ENCODE peak calls at places on chromosomes 11 and 22, in seven cellular contexts. U is GM23248, P is transverse colon, X is GM23338, I is ovary, N is fibroblast of lung, R is stomach. O is an unnamed sample. For H3K36me3 and H3K4me1, the result is how much of the 10 kb centered on the place peaks cover.

GRCh38 chr22:22878801-22879674 is 8.6 kb upstream of the IGLL5 start:
- DNase-seq in U (no peak), P (no peak), X (no peak), I (no peak), N (no peak), R (no peak), O (no peak)

GRCh38 chr22:20967697-20968201 is 694 bp downstream of the AIFM3 start:
- DNase-seq in U (no peak), P (no peak), X (peak), I (no peak), N (no peak), R (no peak), O (no peak)

GRCh38 chr22:20403779-20404140 is 9.8 kb downstream of the ZNF74 start:
- DNase-seq in U (no peak), P (no peak), X (no peak), I (no peak), N (no peak), R (no peak), O (no peak)

GRCh38 chr22:47190276-47190956 is 428.0 kb downstream of the TBC1D22A start:
- DNase-seq in U (no peak), P (no peak), X (no peak), I (peak), N (no peak), R (peak), O (no peak)

GRCh38 chr11:45918331-45918941 is 759 bp upstream of the PEX16 start:
- DNase-seq in U (peak), P (peak), X (peak), I (peak), N (peak), R (peak), O (peak)

GRCh38 chr11:1274501-1274900 is 34.9 kb downstream of the TOLLIP start:
- DNase-seq in U (no peak), P (no peak), X (no peak), I (no peak), N (no peak), R (no peak), O (no peak)

GRCh38 chr11:102456381-102456780 is 3.8 kb upstream of the TMEM123 start:
- DNase-seq in U (peak), P (no peak), X (no peak), I (no peak), N (no peak), R (no peak), O (no peak)

GRCh38 chr11:133503776-133504175 is 28.5 kb downstream of the OPCML start:
- DNase-seq in U (no peak), P (no peak), X (no peak), I (no peak), N (no peak), R (no peak), O (no peak)

GRCh38 chr11:59999732-60000131 is 17.2 kb upstream of the OOSP4B start:
- DNase-seq in U (no peak), P (no peak), X (peak), I (no peak), N (no peak), R (no peak), O (no peak)

GRCh38 chr11:117219001-117219400 is 12.9 kb downstream of the PCSK7 start:
- DNase-seq in U (no peak), P (no peak), X (no peak), I (peak), N (no peak), R (no peak), O (no peak)

GRCh38 chr11:117219455-117219854 is 12.4 kb downstream of the PCSK7 start:
- DNase-seq in U (no peak), P (peak), X (no peak), I (peak), N (no peak), R (no peak), O (no peak)

GRCh38 chr11:117217685-117218084 is 14.2 kb downstream of the PCSK7 start:
- DNase-seq in U (no peak), P (no peak), X (no peak), I (peak), N (no peak), R (no peak), O (no peak)

GRCh38 chr11:117218133-117218915 is 13.5 kb downstream of the PCSK7 start:
- DNase-seq in U (no peak), P (peak), X (no peak), I (peak), N (peak), R (no peak), O (no peak)

DNA sequence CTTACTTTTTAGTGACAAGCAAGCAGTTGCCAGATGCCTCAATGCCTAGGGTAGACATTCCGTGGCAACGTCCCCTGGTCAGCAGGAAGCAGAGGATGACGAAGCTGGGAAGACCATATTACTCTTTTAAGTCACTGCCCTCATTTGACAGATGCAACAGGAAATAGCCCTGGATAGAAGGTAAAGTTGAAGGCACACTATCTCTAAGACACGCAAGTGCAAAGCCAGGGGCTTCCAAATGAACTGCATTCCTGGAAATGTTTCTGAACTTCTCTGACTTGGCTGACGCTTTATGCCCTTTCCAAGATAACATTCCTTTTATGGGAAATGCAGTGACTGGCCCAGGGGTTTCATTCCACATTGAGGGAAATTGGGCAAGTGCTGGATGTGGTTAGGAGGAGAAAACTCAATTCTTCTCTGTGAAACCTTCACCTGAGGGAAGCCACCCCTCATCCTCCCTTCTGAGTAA is 14.7 kb downstream of the PCSK7 start:
- DNase-seq in U (no peak), P (no peak), X (no peak), I (peak), N (peak), R (no peak), O (no peak)
- H3K36me3 ChIP-seq in U (half or more), P (under half), X (under half), I (under half), N (under half), R (half or more), O (half or more)

GRCh38 chr11:61766353-61766841 is 14.0 kb downstream of the MYRF start:
- DNase-seq in U (no peak), P (no peak), X (no peak), I (no peak), N (peak), R (peak), O (no peak)

GRCh38 chr11:61764606-61765260 is 12.3 kb downstream of the MYRF start:
- DNase-seq in U (no peak), P (no peak), X (peak), I (peak), N (no peak), R (peak), O (no peak)

GRCh38 chr11:61763930-61764605 is 11.6 kb downstream of the MYRF start:
- DNase-seq in U (no peak), P (no peak), X (no peak), I (no peak), N (no peak), R (no peak), O (no peak)

GRCh38 chr11:61768376-61769076 is 16.1 kb downstream of the MYRF start:
- DNase-seq in U (no peak), P (peak), X (no peak), I (no peak), N (no peak), R (peak), O (no peak)

DNA sequence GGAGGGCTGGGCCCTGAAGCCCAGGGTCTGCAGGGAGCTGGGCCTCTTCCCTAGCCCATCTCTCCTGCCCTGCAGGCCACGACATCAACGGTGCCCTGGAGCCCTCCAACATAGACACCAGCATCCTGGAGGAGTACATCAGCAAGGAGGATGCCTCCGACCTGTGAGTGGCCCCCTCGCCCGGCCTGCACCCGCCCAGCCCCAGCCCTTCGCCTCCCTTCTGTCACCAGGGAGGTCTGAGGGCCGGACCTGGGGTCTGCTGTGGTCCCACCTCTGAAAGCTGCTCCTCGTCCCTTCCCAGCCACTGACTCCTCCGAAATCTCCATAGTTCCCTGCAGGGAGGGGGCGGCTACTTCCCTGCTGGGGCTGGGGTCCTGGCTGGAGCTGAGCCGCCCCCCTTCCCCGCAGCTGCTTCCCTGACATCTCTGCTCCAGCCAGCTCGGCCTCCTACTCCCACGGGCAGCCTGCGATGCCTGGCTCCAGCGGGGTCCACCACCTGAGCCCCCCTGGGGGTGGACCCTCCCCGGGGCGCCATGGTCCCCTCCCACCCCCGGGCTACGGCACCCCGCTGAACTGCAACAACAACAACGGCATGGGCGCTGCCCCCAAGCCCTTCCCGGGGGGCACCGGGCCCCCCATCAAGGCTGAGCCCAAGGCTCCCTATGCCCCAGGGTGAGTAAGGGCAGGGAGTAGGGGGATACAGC is 13.3 kb downstream of the MYRF start:
- DNase-seq in U (no peak), P (no peak), X (no peak), I (no peak), N (no peak), R (no peak), O (no peak)
- H3K4me1 ChIP-seq in U (under half), P (under half), X (under half), I (under half), N (under half), R (half or more), O (under half)

GRCh38 chr22:49798486-49799151 is 29.1 kb downstream of the BRD1 start:
- DNase-seq in U (no peak), P (no peak), X (no peak), I (no peak), N (no peak), R (no peak), O (no peak)
- H3K36me3 ChIP-seq in U (under half), P (under half), X (under half), I (under half), N (under half), R (half or more), O (under half)

DNA sequence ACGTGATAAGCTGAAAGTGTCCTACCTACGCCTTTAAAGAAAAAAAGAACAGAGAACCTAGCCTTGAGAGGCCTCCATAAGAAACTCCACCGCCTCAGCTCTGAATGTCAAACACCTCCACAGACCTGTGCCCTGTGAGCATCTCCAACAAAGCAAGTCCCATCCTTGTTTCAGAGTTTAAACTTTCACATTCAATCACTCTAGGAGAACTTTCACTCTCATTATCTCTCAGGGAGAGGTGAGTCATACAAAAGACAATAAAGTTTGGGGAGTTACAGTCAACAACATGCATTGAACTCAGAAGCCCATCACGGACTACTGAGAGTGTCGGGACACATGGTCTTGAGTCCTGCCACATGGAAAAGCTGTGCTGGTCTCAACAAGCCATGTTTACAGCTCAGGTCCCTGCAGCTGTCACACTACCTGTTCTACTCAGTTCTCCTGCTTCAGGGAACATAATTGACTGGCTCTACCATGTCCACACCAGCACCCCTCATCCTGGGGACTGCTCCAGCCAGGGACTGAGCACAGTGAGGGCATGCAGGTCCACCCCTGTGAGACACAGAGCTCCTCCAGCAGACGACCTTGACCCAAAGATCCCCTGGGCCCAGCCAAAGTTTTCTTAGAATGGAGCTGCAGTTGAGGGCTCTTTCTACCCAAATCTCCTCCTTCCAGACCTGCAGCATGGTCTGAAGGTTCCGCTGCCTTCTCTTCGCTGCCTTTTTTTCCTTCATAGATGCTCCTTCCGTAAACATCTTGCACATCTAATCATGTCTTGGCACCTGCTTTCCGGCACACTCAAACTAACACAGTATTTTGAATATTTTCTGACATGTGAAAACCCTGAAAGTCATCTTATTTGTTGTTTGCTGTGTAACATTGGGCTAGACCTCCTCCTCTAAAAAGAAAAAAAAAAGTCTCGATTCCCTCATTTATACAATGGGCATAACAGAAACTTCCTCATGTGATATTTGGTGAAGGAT is 114.9 kb downstream of the ETS1 start:
- DNase-seq in U (peak), P (no peak), X (no peak), I (no peak), N (peak), R (no peak), O (no peak)
- H3K4me1 ChIP-seq in U (half or more), P (under half), X (under half), I (under half), N (half or more), R (half or more), O (half or more)

DNA sequence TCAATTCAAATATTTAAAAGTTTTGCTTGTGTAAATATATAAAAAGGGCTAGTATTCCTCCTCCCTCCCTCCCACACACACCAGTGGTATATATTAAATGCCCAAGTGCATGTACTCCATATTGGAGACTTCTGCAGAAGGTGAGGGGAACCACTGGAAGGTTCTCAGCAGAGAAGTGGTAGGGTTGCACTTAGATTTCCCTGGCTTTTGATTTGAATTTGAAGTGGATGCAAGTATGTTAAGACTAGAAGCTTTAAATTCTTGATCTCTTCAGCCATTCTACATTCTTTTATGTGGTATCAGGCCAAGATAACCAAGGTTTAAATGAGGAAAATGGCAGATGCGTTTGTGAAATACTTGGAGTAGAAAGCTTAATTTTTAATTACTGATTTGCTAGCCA is 43.1 kb downstream of the CEP57 start:
- DNase-seq in U (no peak), P (no peak), X (no peak), I (no peak), N (no peak), R (no peak), O (no peak)
- H3K36me3 ChIP-seq in U (under half), P (under half), X (under half), I (under half), N (under half), R (half or more), O (half or more)

O was measured in gastrocnemius medialis.